ENCODE peak calls at places on chromosomes 1 and 21, in eight cellular contexts. J is cardiac muscle cell; Z is CD4-positive, alpha-beta T cell; V is effector memory CD4-positive, alpha-beta T cell; G is SK-N-SH; K is naive thymus-derived CD4-positive, alpha-beta T cell; F is colonic mucosa; P is fibroblast of lung. E is an unnamed sample.
A peak's percentile ranks its signal among the peaks of the same experiment; 100 is the strongest.

GRCh38 chr1:229247871-229248270 is 23.0 kb upstream of the RAB4A start:
- DNase-seq in G (no peak), P (no peak), K (no peak), Z (no peak), F (no peak), V (no peak), J (no peak), E (no peak)

GRCh38 chr1:2133879-2134215 is 60.7 kb downstream of the FAAP20 start:
- DNase-seq in P (no peak), V (no peak), G (no peak), F (no peak), Z (no peak), K (peak; percentile 13), J (no peak), E (no peak)

GRCh38 chr1:161044908-161045748 is 649 bp downstream of the USF1 start:
- DNase-seq in K (peak; percentile 48), J (peak; percentile 68), Z (peak; percentile 44), P (peak; percentile 73), G (peak; percentile 79), V (peak; percentile 26), F (peak; percentile 81), E (no peak)

GRCh38 chr1:210239295-210240155 is 6.9 kb downstream of the SERTAD4 start:
- DNase-seq in G (peak; percentile 62), Z (no peak), P (peak; percentile 89), J (peak; percentile 50), K (no peak), F (no peak), V (no peak), E (no peak)

GRCh38 chr1:2413495-2414296 is 1.3 kb upstream of the PEX10 start:
- DNase-seq in V (no peak), J (no peak), P (no peak), G (no peak), F (peak; percentile 49), K (peak; percentile 25), Z (no peak), E (no peak)

GRCh38 chr1:29786195-29786594 is 549.9 kb downstream of the PTPRU start:
- DNase-seq in K (no peak), V (no peak), P (no peak), F (peak; percentile 12), G (peak; percentile 57), Z (no peak), J (no peak), E (no peak)

GRCh38 chr1:27563407-27564263 is 40.3 kb downstream of the AHDC1 start:
- DNase-seq in F (peak; percentile 80), V (no peak), G (no peak), Z (no peak), J (no peak), K (no peak), P (peak; percentile 58), E (no peak)

GRCh38 chr1:159877695-159878444 is 15.4 kb upstream of the VSIG8 start:
- DNase-seq in V (no peak), G (no peak), Z (no peak), J (no peak), P (no peak), F (no peak), K (no peak), E (no peak)

GRCh38 chr1:118987431-118988185 is 535 bp downstream of the TBX15 start:
- DNase-seq in K (no peak), P (no peak), V (no peak), G (no peak), J (peak; percentile 56), Z (no peak), F (no peak), E (no peak)

GRCh38 chr1:247212012-247212411 is 40.2 kb upstream of the ZNF124 start:
- DNase-seq in V (no peak), F (no peak), K (no peak), J (no peak), P (no peak), Z (no peak), G (no peak), E (no peak)

GRCh38 chr1:12486401-12487005 is 131.5 kb downstream of the DHRS3 start:
- DNase-seq in V (no peak), K (no peak), P (no peak), J (peak; percentile 18), G (no peak), F (no peak), Z (no peak), E (no peak)

GRCh38 chr1:119068427-119068826 is 72.0 kb downstream of the WARS2 start:
- DNase-seq in Z (no peak), F (no peak), K (no peak), P (no peak), J (no peak), G (peak; percentile 28), V (no peak), E (no peak)

GRCh38 chr1:78887459-78887858 is 119.1 kb downstream of the ADGRL4 start:
- DNase-seq in Z (no peak), F (no peak), K (no peak), G (no peak), V (no peak), P (no peak), J (no peak), E (no peak)

GRCh38 chr1:46611691-46612221 is 4.9 kb downstream of the MOB3C start:
- DNase-seq in F (no peak), V (no peak), P (no peak), K (no peak), Z (no peak), J (no peak), G (peak; percentile 48), E (no peak)

GRCh38 chr21:14491269-14491681 is 54.8 kb downstream of the SAMSN1 start:
- DNase-seq in G (no peak), K (no peak), Z (no peak), V (no peak), P (no peak), J (no peak), F (no peak), E (no peak)

GRCh38 chr1:64744492-64745180 is at the start of gene RAVER2:
- DNase-seq in F (peak; percentile 79), G (peak; percentile 93), P (peak; percentile 62), Z (peak; percentile 53), J (peak; percentile 92), V (peak; percentile 43), K (peak; percentile 56), E (no peak)

GRCh38 chr1:240414237-240414636 is 197.7 kb downstream of the GREM2 start:
- DNase-seq in G (no peak), V (no peak), F (no peak), K (no peak), J (no peak), Z (no peak), P (peak; percentile 49), E (no peak)

GRCh38 chr1:205538211-205538840 is 33.9 kb downstream of the CDK18 start:
- DNase-seq in P (no peak), F (peak; percentile 11), V (no peak), G (no peak), J (no peak), K (no peak), Z (no peak), E (no peak)

GRCh38 chr1:100921110-100921706 is 25.3 kb downstream of the SLC30A7 start:
- DNase-seq in J (peak; percentile 73), K (peak; percentile 52), V (no peak), P (peak; percentile 79), G (peak; percentile 44), Z (no peak), F (no peak), E (no peak)

GRCh38 chr1:184754479-184755225 is at the start of gene EDEM3:
- DNase-seq in F (peak; percentile 98), P (peak; percentile 99), V (peak; percentile 95), Z (peak; percentile 96), J (peak; percentile 99), G (peak; percentile 94), K (peak; percentile 98), E (peak; percentile 97)
- H3K27ac ChIP-seq in F (peak within 1 kb of the TSS; percentile 97), P (peak within 1 kb of the TSS; percentile 97), V (peak within 1 kb of the TSS; percentile 88), Z (peak within 1 kb of the TSS; percentile 95), J (peak within 1 kb of the TSS; percentile 55), G (peak within 1 kb of the TSS; percentile 88), K (peak within 1 kb of the TSS; percentile 91), E (no peak within 1 kb of the TSS)

GRCh38 chr1:84624876-84625275 is 50.6 kb upstream of the CTBS start:
- DNase-seq in Z (no peak), F (no peak), G (no peak), V (no peak), J (no peak), P (no peak), K (no peak), E (no peak)

GRCh38 chr1:84619383-84620093 is 45.3 kb upstream of the CTBS start:
- DNase-seq in V (no peak), P (peak; percentile 24), G (peak; percentile 74), F (no peak), Z (no peak), K (no peak), J (peak; percentile 33), E (no peak)

GRCh38 chr1:84617349-84617748 is 43.1 kb upstream of the CTBS start:
- DNase-seq in J (peak; percentile 21), K (no peak), P (no peak), G (no peak), V (no peak), F (no peak), Z (no peak), E (no peak)

GRCh38 chr1:84621553-84621952 is 47.3 kb upstream of the CTBS start:
- DNase-seq in G (no peak), K (no peak), F (no peak), P (no peak), Z (no peak), V (no peak), J (no peak), E (no peak)

GRCh38 chr1:84620720-84621313 is 46.6 kb upstream of the CTBS start:
- DNase-seq in P (peak; percentile 72), K (peak; percentile 87), F (peak; percentile 76), G (peak; percentile 94), J (peak; percentile 81), V (peak; percentile 57), Z (peak; percentile 78), E (peak; percentile 33)
- H3K27ac ChIP-seq in P (peak overlapping the region; percentile 49), K (peak overlapping the region; percentile 68), F (peak overlapping the region; percentile 7), G (peak overlapping the region; percentile 94), J (peak overlapping the region; percentile 15), V (no peak overlapping the region), Z (no peak overlapping the region), E (no peak overlapping the region)

GRCh38 chr1:208093046-208093445 is 151.1 kb downstream of the PLXNA2 start:
- DNase-seq in J (no peak), V (no peak), Z (no peak), G (no peak), F (no peak), K (no peak), P (no peak), E (no peak)

GRCh38 chr1:208088319-208088718 is 155.9 kb downstream of the PLXNA2 start:
- DNase-seq in F (no peak), K (no peak), Z (no peak), P (no peak), G (peak; percentile 29), V (no peak), J (no peak), E (no peak)

GRCh38 chr1:208089151-208089550 is 155.0 kb downstream of the PLXNA2 start:
- DNase-seq in Z (no peak), P (peak; percentile 20), J (no peak), F (no peak), V (no peak), G (no peak), K (no peak), E (no peak)

GRCh38 chr1:208089971-208090755 is 154.0 kb downstream of the PLXNA2 start:
- DNase-seq in V (no peak), J (peak; percentile 44), G (peak; percentile 60), P (peak; percentile 64), F (no peak), K (no peak), Z (no peak), E (no peak)

GRCh38 chr1:208090776-208091291 is 153.3 kb downstream of the PLXNA2 start:
- DNase-seq in F (no peak), J (no peak), Z (no peak), K (no peak), V (no peak), G (no peak), P (peak; percentile 23), E (no peak)
- H3K27ac ChIP-seq in F (no peak overlapping the region), J (peak overlapping the region; percentile 19), Z (no peak overlapping the region), K (no peak overlapping the region), V (no peak overlapping the region), G (no peak overlapping the region), P (no peak overlapping the region), E (no peak overlapping the region)

GRCh38 chr1:188359315-188359714 is 1530.6 kb downstream of the PLA2G4A start:
- DNase-seq in G (no peak), J (no peak), K (no peak), F (no peak), Z (no peak), V (no peak), P (no peak), E (no peak)
- H3K27ac ChIP-seq in G (no peak overlapping the region), J (no peak overlapping the region), K (no peak overlapping the region), F (no peak overlapping the region), Z (no peak overlapping the region), V (no peak overlapping the region), P (no peak overlapping the region), E (no peak overlapping the region)

E was measured in iPS DF 6.9.